ENCODE peak calls at places on chromosomes 11 and 22, in eight cellular contexts. One of them, this sample, is unnamed.

GRCh38 chr11:73193251-73194033 is 24.6 kb upstream of the P2RY2 start:
- DNase-seq in cardiac muscle cell: no peak
- DNase-seq in prostate gland: no peak
- DNase-seq in non-pigmented ciliary epithelial cell: no peak
- DNase-seq in stimulated activated CD8-positive, alpha-beta memory T cell treated with anti-CD3 and anti-CD28 coated beads, Interleukin-12 subunit alpha, Interleukin-12 subunit beta, amount 100 ng/mL, for 1 hour: no peak
- DNase-seq in amniotic epithelial cell: no peak
- DNase-seq in DMS153: no peak
- DNase-seq in NCI-H2171 treated with DMSO at 0.1 percent for 48 hours: no peak
- DNase-seq in this sample: no peak

GRCh38 chr11:64556044-64556720 is 34.8 kb upstream of the SLC22A12 start:
- DNase-seq in cardiac muscle cell: no peak
- DNase-seq in prostate gland: no peak
- DNase-seq in non-pigmented ciliary epithelial cell: no peak
- DNase-seq in stimulated activated CD8-positive, alpha-beta memory T cell treated with anti-CD3 and anti-CD28 coated beads, Interleukin-12 subunit alpha, Interleukin-12 subunit beta, amount 100 ng/mL, for 1 hour: no peak
- DNase-seq in amniotic epithelial cell: no peak
- DNase-seq in DMS153: no peak
- DNase-seq in NCI-H2171 treated with DMSO at 0.1 percent for 48 hours: no peak
- DNase-seq in this sample: peak; percentile 66

GRCh38 chr22:29751139-29751538 is 15.7 kb downstream of the ZMAT5 start:
- DNase-seq in cardiac muscle cell: peak; percentile 44
- DNase-seq in prostate gland: no peak
- DNase-seq in non-pigmented ciliary epithelial cell: no peak
- DNase-seq in stimulated activated CD8-positive, alpha-beta memory T cell treated with anti-CD3 and anti-CD28 coated beads, Interleukin-12 subunit alpha, Interleukin-12 subunit beta, amount 100 ng/mL, for 1 hour: no peak
- DNase-seq in amniotic epithelial cell: peak; percentile 70
- DNase-seq in DMS153: no peak
- DNase-seq in NCI-H2171 treated with DMSO at 0.1 percent for 48 hours: no peak
- DNase-seq in this sample: no peak

GRCh38 chr22:26259510-26259909 is 90.2 kb downstream of the SEZ6L start:
- DNase-seq in cardiac muscle cell: peak; percentile 4
- DNase-seq in prostate gland: no peak
- DNase-seq in non-pigmented ciliary epithelial cell: no peak
- DNase-seq in stimulated activated CD8-positive, alpha-beta memory T cell treated with anti-CD3 and anti-CD28 coated beads, Interleukin-12 subunit alpha, Interleukin-12 subunit beta, amount 100 ng/mL, for 1 hour: no peak
- DNase-seq in amniotic epithelial cell: peak; percentile 0
- DNase-seq in DMS153: no peak
- DNase-seq in NCI-H2171 treated with DMSO at 0.1 percent for 48 hours: no peak
- DNase-seq in this sample: no peak

GRCh38 chr22:29459773-29460172 is 20.2 kb upstream of the NEFH start:
- DNase-seq in cardiac muscle cell: no peak
- DNase-seq in prostate gland: no peak
- DNase-seq in non-pigmented ciliary epithelial cell: no peak
- DNase-seq in stimulated activated CD8-positive, alpha-beta memory T cell treated with anti-CD3 and anti-CD28 coated beads, Interleukin-12 subunit alpha, Interleukin-12 subunit beta, amount 100 ng/mL, for 1 hour: no peak
- DNase-seq in amniotic epithelial cell: no peak
- DNase-seq in DMS153: no peak
- DNase-seq in NCI-H2171 treated with DMSO at 0.1 percent for 48 hours: no peak
- DNase-seq in this sample: no peak

GRCh38 chr22:49075150-49075549 is 752.5 kb downstream of the BRD1 start:
- DNase-seq in cardiac muscle cell: no peak
- DNase-seq in prostate gland: no peak
- DNase-seq in non-pigmented ciliary epithelial cell: no peak
- DNase-seq in stimulated activated CD8-positive, alpha-beta memory T cell treated with anti-CD3 and anti-CD28 coated beads, Interleukin-12 subunit alpha, Interleukin-12 subunit beta, amount 100 ng/mL, for 1 hour: no peak
- DNase-seq in amniotic epithelial cell: no peak
- DNase-seq in DMS153: no peak
- DNase-seq in NCI-H2171 treated with DMSO at 0.1 percent for 48 hours: no peak
- DNase-seq in this sample: no peak

GRCh38 chr11:2531277-2531986 is 86.6 kb downstream of the KCNQ1 start:
- DNase-seq in cardiac muscle cell: peak; percentile 67
- DNase-seq in prostate gland: peak; percentile 68
- DNase-seq in non-pigmented ciliary epithelial cell: no peak
- DNase-seq in stimulated activated CD8-positive, alpha-beta memory T cell treated with anti-CD3 and anti-CD28 coated beads, Interleukin-12 subunit alpha, Interleukin-12 subunit beta, amount 100 ng/mL, for 1 hour: peak; percentile 47
- DNase-seq in amniotic epithelial cell: peak; percentile 17
- DNase-seq in DMS153: no peak
- DNase-seq in NCI-H2171 treated with DMSO at 0.1 percent for 48 hours: peak; percentile 20
- DNase-seq in this sample: peak; percentile 99

GRCh38 chr22:47132428-47132825 is 370.0 kb downstream of the TBC1D22A start:
- DNase-seq in cardiac muscle cell: no peak
- DNase-seq in prostate gland: no peak
- DNase-seq in non-pigmented ciliary epithelial cell: no peak
- DNase-seq in stimulated activated CD8-positive, alpha-beta memory T cell treated with anti-CD3 and anti-CD28 coated beads, Interleukin-12 subunit alpha, Interleukin-12 subunit beta, amount 100 ng/mL, for 1 hour: no peak
- DNase-seq in amniotic epithelial cell: no peak
- DNase-seq in DMS153: no peak
- DNase-seq in NCI-H2171 treated with DMSO at 0.1 percent for 48 hours: no peak
- DNase-seq in this sample: no peak

GRCh38 chr22:37749831-37750595 is 53.2 kb downstream of the TRIOBP start:
- DNase-seq in cardiac muscle cell: peak; percentile 50
- DNase-seq in prostate gland: peak; percentile 74
- DNase-seq in non-pigmented ciliary epithelial cell: no peak
- DNase-seq in stimulated activated CD8-positive, alpha-beta memory T cell treated with anti-CD3 and anti-CD28 coated beads, Interleukin-12 subunit alpha, Interleukin-12 subunit beta, amount 100 ng/mL, for 1 hour: no peak
- DNase-seq in amniotic epithelial cell: peak; percentile 73
- DNase-seq in DMS153: no peak
- DNase-seq in NCI-H2171 treated with DMSO at 0.1 percent for 48 hours: peak; percentile 48
- DNase-seq in this sample: no peak

GRCh38 chr22:31614781-31615480 is 47.1 kb downstream of the PISD start:
- DNase-seq in cardiac muscle cell: no peak
- DNase-seq in prostate gland: no peak
- DNase-seq in non-pigmented ciliary epithelial cell: no peak
- DNase-seq in stimulated activated CD8-positive, alpha-beta memory T cell treated with anti-CD3 and anti-CD28 coated beads, Interleukin-12 subunit alpha, Interleukin-12 subunit beta, amount 100 ng/mL, for 1 hour: no peak
- DNase-seq in amniotic epithelial cell: no peak
- DNase-seq in DMS153: no peak
- DNase-seq in NCI-H2171 treated with DMSO at 0.1 percent for 48 hours: no peak
- DNase-seq in this sample: peak; percentile 74

GRCh38 chr11:125483592-125483991 is 12.5 kb downstream of the FEZ1 start:
- DNase-seq in cardiac muscle cell: no peak
- DNase-seq in prostate gland: no peak
- DNase-seq in non-pigmented ciliary epithelial cell: no peak
- DNase-seq in stimulated activated CD8-positive, alpha-beta memory T cell treated with anti-CD3 and anti-CD28 coated beads, Interleukin-12 subunit alpha, Interleukin-12 subunit beta, amount 100 ng/mL, for 1 hour: no peak
- DNase-seq in amniotic epithelial cell: no peak
- DNase-seq in DMS153: no peak
- DNase-seq in NCI-H2171 treated with DMSO at 0.1 percent for 48 hours: no peak
- DNase-seq in this sample: no peak